ENCODE peak calls at places on chromosomes 4 and X, in four cellular contexts. One of them, this sample, is unnamed.
A peak's percentile ranks its signal among the peaks of the same experiment; 100 is the strongest.

GRCh38 chr4:15691346-15692140 is 9.9 kb downstream of the FAM200B start:
- DNase-seq in colonic mucosa: no peak
- DNase-seq in DND-41: no peak
- DNase-seq in tibial nerve: no peak
- DNase-seq in this sample: no peak

GRCh38 chr4:7658297-7659204 is 223.8 kb upstream of the PSAPL1 start:
- DNase-seq in tibial nerve: no peak
- DNase-seq in colonic mucosa: no peak
- DNase-seq in DND-41: no peak
- DNase-seq in this sample: no peak

GRCh38 chrX:154750301-154751120 is at the start of gene GAB3:
- DNase-seq in tibial nerve: no peak
- DNase-seq in colonic mucosa: no peak
- DNase-seq in DND-41: peak; percentile 45
- DNase-seq in this sample: no peak

GRCh38 chrX:110026099-110026844 is 23.4 kb downstream of the TMEM164 start:
- DNase-seq in tibial nerve: no peak
- DNase-seq in DND-41: no peak
- DNase-seq in colonic mucosa: peak; percentile 71
- DNase-seq in this sample: no peak

GRCh38 chrX:40172169-40172979 is 74.6 kb upstream of the BCOR start:
- DNase-seq in colonic mucosa: peak; percentile 69
- DNase-seq in tibial nerve: peak; percentile 62
- DNase-seq in DND-41: no peak
- DNase-seq in this sample: no peak

GRCh38 chr4:177489847-177490246 is 47.6 kb upstream of the AGA start:
- DNase-seq in tibial nerve: no peak
- DNase-seq in DND-41: no peak
- DNase-seq in colonic mucosa: no peak
- DNase-seq in this sample: no peak

GRCh38 chrX:13110427-13111324 is 66.3 kb upstream of the FAM9C start:
- DNase-seq in colonic mucosa: peak; percentile 50
- DNase-seq in tibial nerve: peak; percentile 63
- DNase-seq in DND-41: no peak
- DNase-seq in this sample: no peak

GRCh38 chrX:148601034-148601433 is 100.6 kb downstream of the AFF2 start:
- DNase-seq in colonic mucosa: no peak
- DNase-seq in DND-41: no peak
- DNase-seq in tibial nerve: no peak
- DNase-seq in this sample: no peak

GRCh38 chr4:17670423-17670822 is 56.0 kb downstream of the MED28 start:
- DNase-seq in colonic mucosa: no peak
- DNase-seq in tibial nerve: no peak
- DNase-seq in DND-41: no peak
- DNase-seq in this sample: no peak

GRCh38 chr4:107734120-107734519 is 14.1 kb upstream of the PAPSS1 start:
- DNase-seq in DND-41: no peak
- DNase-seq in tibial nerve: no peak
- DNase-seq in colonic mucosa: no peak
- DNase-seq in this sample: no peak

GRCh38 chr4:186942745-186943606 is 219.3 kb upstream of the FAT1 start:
- DNase-seq in colonic mucosa: peak; percentile 63
- DNase-seq in tibial nerve: peak; percentile 36
- DNase-seq in DND-41: no peak
- DNase-seq in this sample: no peak

GRCh38 chr4:150231108-150231770 is 153.0 kb downstream of the DCLK2 start:
- DNase-seq in tibial nerve: no peak
- DNase-seq in colonic mucosa: no peak
- DNase-seq in DND-41: no peak
- DNase-seq in this sample: no peak

DNA sequence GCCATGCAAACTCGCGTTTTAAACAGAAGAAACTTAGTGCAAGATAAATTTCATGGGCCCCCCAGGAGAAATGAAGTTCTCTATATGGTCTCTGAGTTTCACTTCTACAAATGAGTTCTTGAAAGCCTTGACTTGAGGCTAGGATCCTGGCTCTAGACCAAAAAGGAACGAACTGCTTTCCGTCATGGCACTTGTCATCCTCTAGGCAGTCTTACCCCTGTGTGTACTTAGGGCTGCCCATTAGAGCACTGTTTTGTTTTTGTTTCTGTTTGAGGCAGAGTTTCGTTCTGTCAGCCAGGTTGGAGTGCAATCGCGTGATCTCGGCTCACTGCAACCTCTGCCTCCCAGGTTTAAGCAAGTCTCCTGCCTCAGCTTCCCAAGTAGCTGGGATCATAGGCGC is 29.0 kb downstream of the RNF4 start:
- DNase-seq in tibial nerve: peak; percentile 16
- DNase-seq in DND-41: no peak
- DNase-seq in colonic mucosa: no peak
- DNase-seq in this sample: no peak
- H3K4me1 ChIP-seq in tibial nerve: peaks cover 8% of the 10 kb centered on the region
- H3K4me1 ChIP-seq in DND-41: no peaks in the 10 kb centered on the region
- H3K4me1 ChIP-seq in colonic mucosa: no peaks in the 10 kb centered on the region
- H3K4me1 ChIP-seq in this sample: no peaks in the 10 kb centered on the region

GRCh38 chrX:66163849-66164401 is at the start of gene HEPH:
- DNase-seq in DND-41: no peak
- DNase-seq in tibial nerve: no peak
- DNase-seq in colonic mucosa: peak; percentile 52
- DNase-seq in this sample: no peak

GRCh38 chrX:66164470-66164869 is 423 bp downstream of the HEPH start:
- DNase-seq in tibial nerve: no peak
- DNase-seq in DND-41: no peak
- DNase-seq in colonic mucosa: no peak
- DNase-seq in this sample: no peak

GRCh38 chrX:66163447-66163846 is 600 bp upstream of the HEPH start:
- DNase-seq in colonic mucosa: no peak
- DNase-seq in DND-41: no peak
- DNase-seq in tibial nerve: no peak
- DNase-seq in this sample: no peak

GRCh38 chrX:66164931-66165330 is 884 bp downstream of the HEPH start:
- DNase-seq in DND-41: no peak
- DNase-seq in tibial nerve: no peak
- DNase-seq in colonic mucosa: no peak
- DNase-seq in this sample: no peak

GRCh38 chrX:66162331-66162822 is 1.7 kb upstream of the HEPH start:
- DNase-seq in colonic mucosa: peak; percentile 70
- DNase-seq in DND-41: no peak
- DNase-seq in tibial nerve: no peak
- DNase-seq in this sample: no peak
- H3K9me3 ChIP-seq in colonic mucosa: no peaks in the 10 kb centered on the region
- H3K9me3 ChIP-seq in DND-41: no peaks in the 10 kb centered on the region
- H3K9me3 ChIP-seq in tibial nerve: no peaks in the 10 kb centered on the region
- H3K9me3 ChIP-seq in this sample: no peaks in the 10 kb centered on the region

GRCh38 chrX:6849711-6850415 is 297.6 kb upstream of the STS start:
- DNase-seq in tibial nerve: no peak
- DNase-seq in colonic mucosa: no peak
- DNase-seq in DND-41: no peak
- DNase-seq in this sample: no peak
- H3K4me1 ChIP-seq in tibial nerve: no peaks in the 10 kb centered on the region
- H3K4me1 ChIP-seq in colonic mucosa: no peaks in the 10 kb centered on the region
- H3K4me1 ChIP-seq in DND-41: no peaks in the 10 kb centered on the region
- H3K4me1 ChIP-seq in this sample: no peaks in the 10 kb centered on the region

DNA sequence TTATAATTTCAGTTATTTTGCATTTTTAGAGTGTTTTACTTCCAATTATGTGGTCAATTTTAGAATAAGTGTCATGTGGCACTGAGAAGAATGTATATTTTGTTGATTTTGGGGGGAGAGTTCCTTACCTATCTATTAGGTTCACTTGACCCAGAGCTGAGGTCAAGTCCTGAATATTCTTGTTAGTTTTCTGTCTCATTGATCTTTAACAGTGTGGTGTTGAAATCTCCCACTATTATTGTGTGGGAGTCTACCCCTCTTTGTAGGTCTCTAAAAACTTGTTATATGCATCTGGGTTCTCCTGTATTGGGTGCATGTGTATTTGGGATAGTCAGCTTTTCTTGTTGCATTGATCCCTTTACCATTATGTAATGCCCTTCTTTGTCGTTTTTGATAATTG is 127.0 kb upstream of the ZDHHC15 start:
- DNase-seq in DND-41: no peak
- DNase-seq in colonic mucosa: no peak
- DNase-seq in tibial nerve: no peak
- DNase-seq in this sample: no peak
- H3K9me3 ChIP-seq in DND-41: no peaks in the 10 kb centered on the region
- H3K9me3 ChIP-seq in colonic mucosa: no peaks in the 10 kb centered on the region
- H3K9me3 ChIP-seq in tibial nerve: no peaks in the 10 kb centered on the region
- H3K9me3 ChIP-seq in this sample: peaks cover 5% of the 10 kb centered on the region

This sample was measured in CD4-positive, CD25-positive, alpha-beta regulatory T cell.